ENCODE peak calls at places on chromosomes 5 and 9, in seven cellular contexts. Z, L, K, F, V, D and O are unnamed samples.

GRCh38 chr9:137316012-137316981 is 14.2 kb upstream of the NRARP start:
- DNase-seq in V (no peak), D (peak; percentile 68), Z (no peak), K (no peak), F (no peak), L (peak; percentile 63), O (peak; percentile 55)

GRCh38 chr5:76958976-76959767 is 6.3 kb downstream of the CRHBP start:
- DNase-seq in V (no peak), L (no peak), D (no peak), F (no peak), K (peak; percentile 70), Z (no peak), O (peak; percentile 20)

GRCh38 chr9:29691758-29692407 is 2118.6 kb upstream of the C9orf72 start:
- DNase-seq in V (no peak), D (no peak), K (no peak), L (no peak), F (no peak), Z (no peak), O (no peak)

GRCh38 chr5:138542120-138542955 is 698 bp downstream of the ETF1 start:
- DNase-seq in F (no peak), V (no peak), L (no peak), Z (no peak), D (no peak), K (peak; percentile 11), O (no peak)

GRCh38 chr9:109052416-109052815 is 39.1 kb upstream of the CTNNAL1 start:
- DNase-seq in K (peak; percentile 30), V (no peak), Z (no peak), F (no peak), L (no peak), D (no peak), O (no peak)

GRCh38 chr5:166369326-166369725 is 1922.1 kb upstream of the WWC1 start:
- DNase-seq in Z (no peak), L (no peak), F (no peak), K (no peak), V (no peak), D (no peak), O (no peak)

GRCh38 chr5:150138551-150139265 is 16.9 kb downstream of the PDGFRB start:
- DNase-seq in Z (no peak), V (no peak), K (peak; percentile 96), L (no peak), F (no peak), D (peak; percentile 56), O (no peak)

GRCh38 chr9:99825158-99826046 is 3.7 kb downstream of the NR4A3 start:
- DNase-seq in D (no peak), Z (peak; percentile 47), F (no peak), V (no peak), K (no peak), L (peak; percentile 53), O (no peak)

GRCh38 chr9:89519393-89519805 is 21.5 kb upstream of the SEMA4D start:
- DNase-seq in V (no peak), F (no peak), L (peak; percentile 68), Z (no peak), D (no peak), K (peak; percentile 42), O (no peak)

GRCh38 chr5:95284512-95285405 is at the start of gene MCTP1:
- DNase-seq in F (no peak), D (peak; percentile 14), L (no peak), K (no peak), V (no peak), Z (peak; percentile 48), O (peak; percentile 24)

GRCh38 chr5:132469380-132470372 is 20.9 kb downstream of the IRF1 start:
- DNase-seq in K (peak; percentile 35), D (no peak), V (no peak), F (no peak), L (no peak), Z (no peak), O (no peak)

GRCh38 chr9:91492237-91492636 is 68.6 kb upstream of the NFIL3 start:
- DNase-seq in K (no peak), F (no peak), L (no peak), V (no peak), D (no peak), Z (no peak), O (no peak)

GRCh38 chr5:142000709-142001484 is 11.9 kb downstream of the GNPDA1 start:
- DNase-seq in Z (no peak), V (no peak), L (no peak), F (no peak), D (no peak), K (no peak), O (no peak)

GRCh38 chr9:3181049-3181953 is 337.4 kb upstream of the PUM3 start:
- DNase-seq in K (no peak), F (no peak), Z (peak; percentile 51), D (no peak), V (peak; percentile 3), L (peak; percentile 55), O (peak; percentile 40)

GRCh38 chr9:137441289-137441934 is at the start of gene ENTPD8:
- DNase-seq in K (no peak), Z (peak; percentile 69), D (no peak), F (no peak), L (peak; percentile 53), V (no peak), O (no peak)

GRCh38 chr9:4327504-4328191 is 27.8 kb upstream of the GLIS3 start:
- DNase-seq in F (no peak), D (no peak), K (peak; percentile 78), Z (no peak), L (no peak), V (no peak), O (no peak)

GRCh38 chr5:134647750-134648424 is 698 bp upstream of the SEC24A start:
- DNase-seq in F (no peak), K (peak; percentile 35), Z (no peak), L (peak; percentile 58), V (no peak), D (no peak), O (no peak)

GRCh38 chr9:653856-654387 is 187.6 kb upstream of the DMRT1 start:
- DNase-seq in V (no peak), F (no peak), K (no peak), D (no peak), L (no peak), Z (no peak), O (no peak)

GRCh38 chr5:150206780-150207115 is 16.9 kb downstream of the SLC6A7 start:
- DNase-seq in Z (no peak), L (no peak), D (no peak), V (no peak), F (no peak), K (no peak), O (no peak)

GRCh38 chr9:69035438-69036316 is at the start of gene FXN:
- DNase-seq in V (peak; percentile 69), D (peak; percentile 86), L (peak; percentile 91), K (peak; percentile 75), Z (peak; percentile 88), F (peak; percentile 75), O (peak; percentile 90)

GRCh38 chr9:14722391-14723035 is at the start of gene CER1:
- DNase-seq in D (no peak), Z (no peak), L (no peak), K (no peak), F (no peak), V (no peak), O (no peak)

GRCh38 chr9:100213730-100214477 is 114.9 kb downstream of the INVS start:
- DNase-seq in D (no peak), F (no peak), L (no peak), V (no peak), K (peak; percentile 88), Z (no peak), O (no peak)

GRCh38 chr5:50699737-50700136 is 33.3 kb downstream of the PARP8 start:
- DNase-seq in D (no peak), Z (no peak), K (peak; percentile 32), L (no peak), F (no peak), V (no peak), O (no peak)

GRCh38 chr5:179342577-179342976 is 2.7 kb downstream of the ADAMTS2 start:
- DNase-seq in L (no peak), D (no peak), Z (peak; percentile 39), F (no peak), K (peak; percentile 59), V (no peak), O (no peak)
- H3K27me3 ChIP-seq in L (peaks cover 42% of the 10 kb centered on the region), D (peaks cover 98% of the 10 kb centered on the region), Z (peaks cover 43% of the 10 kb centered on the region), F (no peaks in the 10 kb centered on the region), K (no peaks in the 10 kb centered on the region), V (peaks cover 47% of the 10 kb centered on the region), O (no peaks in the 10 kb centered on the region)

GRCh38 chr9:134469041-134469875 is 143.0 kb downstream of the RXRA start:
- DNase-seq in D (peak; percentile 57), Z (peak; percentile 78), F (no peak), L (no peak), V (no peak), K (no peak), O (no peak)
- TF ChIP-seq CTCF in D (no peak), Z (no peak), F (no peak), L (no peak), V (no peak), K (no peak), O (no peak)

GRCh38 chr9:135126480-135127187 is 39.2 kb downstream of the OLFM1 start:
- DNase-seq in V (no peak), K (no peak), Z (no peak), D (no peak), L (peak; percentile 94), F (no peak), O (no peak)
- H3K27me3 ChIP-seq in V (no peaks in the 10 kb centered on the region), K (no peaks in the 10 kb centered on the region), Z (peaks cover 4% of the 10 kb centered on the region), D (peaks cover 61% of the 10 kb centered on the region), L (no peaks in the 10 kb centered on the region), F (no peaks in the 10 kb centered on the region), O (no peaks in the 10 kb centered on the region)

GRCh38 chr9:136087741-136088480 is 7.2 kb downstream of the NACC2 start:
- DNase-seq in Z (peak; percentile 42), V (no peak), L (peak; percentile 48), K (no peak), F (no peak), D (peak; percentile 18), O (no peak)

GRCh38 chr9:136090060-136090735 is 4.9 kb downstream of the NACC2 start:
- DNase-seq in L (peak; percentile 46), F (no peak), K (no peak), D (no peak), V (no peak), Z (peak; percentile 29), O (no peak)

GRCh38 chr9:136089697-136090045 is 5.4 kb downstream of the NACC2 start:
- DNase-seq in V (no peak), F (no peak), D (no peak), Z (no peak), K (peak; percentile 39), L (no peak), O (peak; percentile 3)

GRCh38 chr9:136088481-136088938 is 6.6 kb downstream of the NACC2 start:
- DNase-seq in K (no peak), Z (peak; percentile 34), V (no peak), F (no peak), D (peak; percentile 11), L (peak; percentile 56), O (no peak)

DNA sequence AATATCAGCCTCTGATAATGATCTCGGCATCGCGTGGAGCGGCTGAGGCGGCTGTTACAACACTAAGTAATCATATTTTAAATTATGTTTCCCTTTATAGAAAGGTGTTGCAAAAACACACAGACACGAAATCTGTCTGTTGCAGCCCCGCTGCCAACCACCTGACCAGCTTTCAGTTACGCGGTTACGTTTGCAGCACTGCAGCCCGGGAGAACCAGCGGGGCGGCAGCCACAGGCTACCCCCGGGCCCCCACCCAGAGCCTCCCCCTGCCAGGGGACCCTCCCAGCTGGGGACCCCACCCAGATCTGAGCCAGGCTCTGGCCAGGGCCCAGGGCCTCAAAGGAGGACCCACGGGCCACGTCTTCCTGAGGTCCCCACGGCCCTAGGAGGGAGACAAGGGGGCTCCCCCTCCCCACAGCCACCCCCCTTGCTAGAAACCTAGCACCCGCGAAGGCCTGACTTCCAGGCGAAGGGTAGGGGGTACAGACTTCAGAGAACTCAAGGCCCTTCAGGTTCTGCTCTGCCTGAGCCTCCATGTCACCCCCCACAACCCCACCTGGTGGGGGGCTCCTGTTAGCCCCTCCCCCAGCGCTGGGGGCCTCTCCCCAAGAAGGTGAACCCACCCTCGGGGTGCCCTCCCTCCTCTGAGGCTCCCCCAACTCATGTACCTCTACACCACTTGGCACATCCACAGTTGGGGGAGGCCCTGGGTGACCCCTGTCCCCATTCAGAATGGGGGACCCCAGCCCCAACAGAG is 6.0 kb downstream of the NACC2 start:
- DNase-seq in V (no peak), D (no peak), L (peak; percentile 75), K (no peak), F (no peak), Z (peak; percentile 67), O (peak; percentile 3)
- TF ChIP-seq CTCF in V (no peak), D (no peak), L (no peak), K (no peak), F (no peak), Z (no peak), O (no peak)